ENCODE peak calls at places on chromosomes 3 and 15, in four cellular contexts. One of them, this sample, is unnamed.

GRCh38 chr15:84079885-84080777 is 155.4 kb upstream of the GOLGA6L4 start:
- DNase-seq in GM12878: no peak
- DNase-seq in GM12891: peak
- DNase-seq in K562: peak
- DNase-seq in this sample: peak

GRCh38 chr3:129197341-129197740 is 13.6 kb upstream of the CNBP start:
- DNase-seq in K562: no peak
- DNase-seq in GM12891: no peak
- DNase-seq in GM12878: no peak
- DNase-seq in this sample: no peak

GRCh38 chr3:49219132-49219531 is 47.7 kb downstream of the KLHDC8B start:
- DNase-seq in GM12878: no peak
- DNase-seq in K562: no peak
- DNase-seq in GM12891: no peak
- DNase-seq in this sample: no peak

GRCh38 chr15:59632714-59633113 is 21.1 kb downstream of the GCNT3 start:
- DNase-seq in K562: peak
- DNase-seq in GM12878: no peak
- DNase-seq in GM12891: no peak
- DNase-seq in this sample: no peak

GRCh38 chr3:129106866-129107565 is 14.6 kb downstream of the RAB43 start:
- DNase-seq in GM12891: no peak
- DNase-seq in GM12878: no peak
- DNase-seq in K562: no peak
- DNase-seq in this sample: no peak

GRCh38 chr15:86040360-86041095 is 39.1 kb upstream of the AGBL1 start:
- DNase-seq in GM12878: no peak
- DNase-seq in K562: no peak
- DNase-seq in GM12891: no peak
- DNase-seq in this sample: no peak

GRCh38 chr3:72517804-72518442 is 330.3 kb downstream of the SHQ1 start:
- DNase-seq in K562: no peak
- DNase-seq in GM12878: no peak
- DNase-seq in GM12891: no peak
- DNase-seq in this sample: no peak

GRCh38 chr3:151356791-151357460 is 27.6 kb upstream of the P2RY13 start:
- DNase-seq in GM12891: no peak
- DNase-seq in K562: no peak
- DNase-seq in GM12878: no peak
- DNase-seq in this sample: no peak

GRCh38 chr3:115790759-115791158 is 167.4 kb downstream of the GAP43 start:
- DNase-seq in GM12878: no peak
- DNase-seq in K562: peak
- DNase-seq in GM12891: no peak
- DNase-seq in this sample: no peak

GRCh38 chr3:178103140-178103539 is 433.1 kb upstream of the KCNMB2 start:
- DNase-seq in GM12878: no peak
- DNase-seq in K562: no peak
- DNase-seq in GM12891: no peak
- DNase-seq in this sample: no peak

GRCh38 chr15:87340370-87340769 is 916.2 kb downstream of the NTRK3 start:
- DNase-seq in GM12891: no peak
- DNase-seq in K562: no peak
- DNase-seq in GM12878: no peak
- DNase-seq in this sample: no peak

GRCh38 chr3:132543016-132543739 is 53.9 kb upstream of the ACKR4 start:
- DNase-seq in GM12891: no peak
- DNase-seq in GM12878: peak
- DNase-seq in K562: no peak
- DNase-seq in this sample: peak

GRCh38 chr3:18049101-18049500 is 306.7 kb upstream of the TBC1D5 start:
- DNase-seq in K562: no peak
- DNase-seq in GM12891: no peak
- DNase-seq in GM12878: no peak
- DNase-seq in this sample: no peak

GRCh38 chr3:62827550-62827949 is 47.7 kb downstream of the CADPS start:
- DNase-seq in GM12891: no peak
- DNase-seq in GM12878: no peak
- DNase-seq in K562: no peak
- DNase-seq in this sample: no peak

GRCh38 chr3:157500232-157500631 is 3.0 kb downstream of the VEPH1 start:
- DNase-seq in GM12891: no peak
- DNase-seq in K562: no peak
- DNase-seq in GM12878: no peak
- DNase-seq in this sample: no peak

GRCh38 chr3:189195302-189195701 is 23.5 kb downstream of the TPRG1 start:
- DNase-seq in GM12891: no peak
- DNase-seq in K562: no peak
- DNase-seq in GM12878: no peak
- DNase-seq in this sample: peak

GRCh38 chr3:47228088-47228487 is 54.5 kb downstream of the KIF9 start:
- DNase-seq in K562: no peak
- DNase-seq in GM12891: no peak
- DNase-seq in GM12878: no peak
- DNase-seq in this sample: no peak

GRCh38 chr3:78690806-78691205 is 1077.0 kb downstream of the ROBO1 start:
- DNase-seq in K562: no peak
- DNase-seq in GM12891: no peak
- DNase-seq in GM12878: no peak
- DNase-seq in this sample: no peak

GRCh38 chr15:59997070-59997701 is 6.9 kb upstream of the FOXB1 start:
- DNase-seq in GM12878: no peak
- DNase-seq in K562: peak
- DNase-seq in GM12891: no peak
- DNase-seq in this sample: no peak

GRCh38 chr3:197899833-197900478 is 50.0 kb upstream of the RPL35A start:
- DNase-seq in GM12891: no peak
- DNase-seq in K562: no peak
- DNase-seq in GM12878: no peak
- DNase-seq in this sample: no peak

GRCh38 chr15:66459818-66460615 is 37.5 kb downstream of the SNAPC5 start:
- DNase-seq in GM12878: no peak
- DNase-seq in GM12891: no peak
- DNase-seq in K562: no peak
- DNase-seq in this sample: no peak

GRCh38 chr3:134796313-134797079 is 1.4 kb downstream of the EPHB1 start:
- DNase-seq in K562: no peak
- DNase-seq in GM12891: no peak
- DNase-seq in GM12878: no peak
- DNase-seq in this sample: no peak

GRCh38 chr3:101936419-101937331 is 87.4 kb downstream of the NFKBIZ start:
- DNase-seq in GM12891: peak
- DNase-seq in GM12878: peak
- DNase-seq in K562: no peak
- DNase-seq in this sample: peak

GRCh38 chr15:42405876-42406482 is 46.7 kb downstream of the CAPN3 start:
- DNase-seq in GM12878: no peak
- DNase-seq in K562: no peak
- DNase-seq in GM12891: no peak
- DNase-seq in this sample: no peak

GRCh38 chr3:45441570-45442313 is 53.4 kb downstream of the LARS2 start:
- DNase-seq in GM12891: no peak
- DNase-seq in GM12878: no peak
- DNase-seq in K562: no peak
- DNase-seq in this sample: no peak

GRCh38 chr3:116445291-116445841 is at the start of gene LSAMP:
- DNase-seq in K562: no peak
- DNase-seq in GM12878: no peak
- DNase-seq in GM12891: no peak
- DNase-seq in this sample: no peak

GRCh38 chr3:170542704-170543103 is 43.2 kb downstream of the SLC7A14 start:
- DNase-seq in GM12891: no peak
- DNase-seq in GM12878: no peak
- DNase-seq in K562: no peak
- DNase-seq in this sample: no peak

DNA sequence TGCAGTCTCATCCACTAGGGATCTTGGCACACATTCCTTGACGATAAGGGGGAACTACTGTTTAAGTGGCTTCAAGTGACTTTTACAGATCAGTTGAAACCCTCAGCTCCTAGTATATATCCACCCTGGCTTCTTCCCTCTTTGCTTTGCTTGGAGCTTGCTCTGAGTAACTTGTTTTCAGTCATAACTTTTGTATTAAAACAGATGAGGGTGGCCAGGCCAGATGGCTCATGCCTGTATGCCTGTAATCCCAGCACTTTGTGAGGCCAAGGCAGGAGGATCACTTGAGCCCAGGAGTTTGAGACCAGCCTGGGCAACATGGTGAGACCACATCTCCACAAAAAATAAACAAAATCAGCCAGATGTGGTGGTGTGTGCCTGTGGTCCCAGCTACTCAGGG is 42.4 kb downstream of the EOMES start:
- DNase-seq in GM12878: no peak
- DNase-seq in GM12891: no peak
- DNase-seq in K562: no peak
- DNase-seq in this sample: no peak
- TF ChIP-seq SPI1 in GM12878: no peak
- TF ChIP-seq SPI1 in GM12891: no peak
- TF ChIP-seq SPI1 in K562: no peak
- TF ChIP-seq SPI1 in this sample: no peak

DNA sequence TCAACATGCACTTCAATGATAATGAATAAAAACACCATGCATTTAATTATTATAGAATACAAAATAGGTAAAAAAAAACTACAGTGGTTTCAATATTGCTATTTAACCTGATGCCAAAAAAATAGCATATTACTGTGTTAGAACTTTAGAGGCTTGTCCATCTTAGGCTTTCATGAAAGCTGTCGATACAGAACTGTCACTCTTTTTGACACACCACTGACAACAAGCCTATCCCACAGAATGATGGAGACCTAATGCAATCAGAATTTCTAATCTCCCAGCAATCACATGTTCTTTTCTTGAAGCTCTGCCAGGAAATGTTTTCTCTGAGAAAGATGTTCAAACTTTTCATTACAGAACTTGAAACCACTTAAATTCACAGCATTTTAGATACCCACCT is 490.3 kb upstream of the EPHA6 start:
- DNase-seq in GM12891: no peak
- DNase-seq in K562: no peak
- DNase-seq in GM12878: no peak
- DNase-seq in this sample: no peak
- TF ChIP-seq SPI1 in GM12891: no peak
- TF ChIP-seq SPI1 in K562: no peak
- TF ChIP-seq SPI1 in GM12878: no peak
- TF ChIP-seq SPI1 in this sample: no peak

DNA sequence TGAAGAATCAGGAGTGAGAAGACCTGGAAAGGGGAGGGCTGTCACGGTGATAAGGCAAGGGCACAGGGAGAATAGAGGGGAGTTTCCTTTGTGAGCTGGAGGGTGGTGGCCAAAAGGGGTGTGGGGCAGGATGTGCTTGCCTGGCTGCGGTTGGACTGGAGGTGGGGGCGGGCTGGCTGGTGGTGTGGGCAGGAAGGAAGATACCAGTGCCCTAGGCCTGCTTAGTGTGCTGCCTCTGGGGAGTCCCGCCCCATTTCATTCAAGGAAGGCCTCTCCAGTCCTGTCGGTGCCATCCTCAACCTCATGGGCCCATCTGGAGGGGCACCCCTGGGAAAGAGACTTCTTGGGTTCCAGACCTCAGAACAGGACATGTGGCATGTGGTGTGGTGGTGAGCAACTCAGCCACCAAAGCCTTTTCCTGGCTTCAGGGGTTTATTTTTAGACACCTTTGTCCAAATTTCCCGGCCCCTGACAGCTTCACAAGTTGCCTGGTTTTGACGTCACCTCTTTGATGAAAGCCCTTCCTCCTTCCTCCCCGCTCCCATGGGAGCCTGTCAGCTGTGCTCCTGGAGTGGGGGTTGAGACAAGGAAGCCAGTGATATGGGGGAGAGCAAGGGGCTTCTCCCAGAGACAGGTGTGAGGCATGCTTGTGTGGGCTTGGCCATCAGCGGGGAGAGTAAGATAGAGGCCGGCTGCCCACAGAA is 15.6 kb downstream of the TEX264 start:
- DNase-seq in GM12891: peak
- DNase-seq in K562: peak
- DNase-seq in GM12878: peak
- DNase-seq in this sample: peak
- TF ChIP-seq SPI1 in GM12891: no peak
- TF ChIP-seq SPI1 in K562: no peak
- TF ChIP-seq SPI1 in GM12878: no peak
- TF ChIP-seq SPI1 in this sample: no peak

DNA sequence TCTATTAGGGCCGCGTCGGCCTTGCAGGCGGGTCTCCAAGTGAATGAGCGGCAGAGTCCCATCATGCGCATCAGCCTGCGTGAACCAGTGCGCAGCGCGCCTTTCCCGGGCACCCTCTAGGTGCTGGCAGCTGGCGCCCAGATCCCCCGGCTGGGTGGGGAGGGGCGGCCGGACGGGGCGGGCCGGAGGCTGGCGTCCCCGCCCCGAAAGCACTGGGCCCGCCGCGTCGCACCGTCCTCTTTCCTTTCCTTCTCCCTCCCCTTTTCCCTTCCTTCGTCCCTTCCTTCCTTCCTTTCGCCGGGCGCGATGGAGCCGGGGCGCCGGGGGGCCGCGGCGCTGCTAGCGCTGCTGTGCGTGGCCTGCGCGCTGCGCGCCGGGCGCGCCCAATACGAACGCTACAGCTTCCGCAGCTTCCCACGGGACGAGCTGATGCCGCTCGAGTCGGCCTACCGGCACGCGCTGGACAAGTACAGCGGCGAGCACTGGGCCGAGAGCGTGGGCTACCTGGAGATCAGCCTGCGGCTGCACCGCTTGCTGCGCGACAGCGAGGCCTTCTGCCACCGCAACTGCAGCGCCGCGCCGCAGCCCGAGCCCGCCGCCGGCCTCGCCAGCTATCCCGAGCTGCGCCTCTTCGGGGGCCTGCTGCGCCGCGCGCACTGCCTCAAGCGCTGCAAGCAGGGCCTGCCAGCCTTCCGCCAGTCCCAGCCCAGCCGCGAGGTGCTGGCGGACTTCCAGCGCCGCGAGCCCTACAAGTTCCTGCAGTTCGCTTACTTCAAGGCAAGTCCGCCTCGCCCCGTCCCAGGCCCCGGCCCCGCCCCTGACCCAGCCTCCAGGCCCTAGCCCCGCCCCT is at the start of gene CRTAP:
- DNase-seq in GM12878: peak
- DNase-seq in K562: peak
- DNase-seq in GM12891: peak
- DNase-seq in this sample: peak
- TF ChIP-seq SPI1 in GM12878: no peak
- TF ChIP-seq SPI1 in K562: no peak
- TF ChIP-seq SPI1 in GM12891: no peak
- TF ChIP-seq SPI1 in this sample: no peak

This sample was measured in HL-60.